ENCODE peak calls at places on chromosome 5, in eight cellular contexts. One of them, this sample, is unnamed.

GRCh38 chr5:97499605-97500004 is 316.6 kb upstream of the RIOK2 start:
- DNase-seq in HCT116: no peak
- DNase-seq in right lobe of liver: peak
- DNase-seq in GM12878: no peak
- DNase-seq in suprapubic skin: no peak
- DNase-seq in uterus: no peak
- DNase-seq in lower leg skin: no peak
- DNase-seq in GM12892: no peak
- DNase-seq in this sample: no peak

GRCh38 chr5:28917631-28918030 is 1879.2 kb upstream of the CDH9 start:
- DNase-seq in GM12892: no peak
- DNase-seq in right lobe of liver: no peak
- DNase-seq in HCT116: no peak
- DNase-seq in suprapubic skin: no peak
- DNase-seq in GM12878: no peak
- DNase-seq in uterus: no peak
- DNase-seq in lower leg skin: no peak
- DNase-seq in this sample: no peak

GRCh38 chr5:55714339-55714738 is 2.2 kb upstream of the SLC38A9 start:
- DNase-seq in HCT116: peak
- DNase-seq in right lobe of liver: no peak
- DNase-seq in uterus: no peak
- DNase-seq in GM12878: no peak
- DNase-seq in GM12892: no peak
- DNase-seq in lower leg skin: no peak
- DNase-seq in suprapubic skin: no peak
- DNase-seq in this sample: no peak

GRCh38 chr5:129367883-129368282 is 92.2 kb upstream of the ADAMTS19 start:
- DNase-seq in HCT116: no peak
- DNase-seq in right lobe of liver: no peak
- DNase-seq in uterus: no peak
- DNase-seq in lower leg skin: no peak
- DNase-seq in GM12892: no peak
- DNase-seq in GM12878: no peak
- DNase-seq in suprapubic skin: no peak
- DNase-seq in this sample: no peak

GRCh38 chr5:45261125-45261524 is 435.1 kb downstream of the HCN1 start:
- DNase-seq in uterus: no peak
- DNase-seq in GM12878: no peak
- DNase-seq in GM12892: no peak
- DNase-seq in right lobe of liver: no peak
- DNase-seq in HCT116: no peak
- DNase-seq in lower leg skin: no peak
- DNase-seq in suprapubic skin: no peak
- DNase-seq in this sample: no peak

GRCh38 chr5:38468202-38468656 is 88.2 kb downstream of the LIFR start:
- DNase-seq in GM12878: no peak
- DNase-seq in GM12892: no peak
- DNase-seq in uterus: peak
- DNase-seq in suprapubic skin: peak
- DNase-seq in lower leg skin: peak
- DNase-seq in right lobe of liver: no peak
- DNase-seq in HCT116: peak
- DNase-seq in this sample: peak

GRCh38 chr5:53613036-53613435 is 52.6 kb downstream of the NDUFS4 start:
- DNase-seq in suprapubic skin: no peak
- DNase-seq in GM12892: no peak
- DNase-seq in GM12878: no peak
- DNase-seq in right lobe of liver: no peak
- DNase-seq in lower leg skin: no peak
- DNase-seq in HCT116: no peak
- DNase-seq in uterus: no peak
- DNase-seq in this sample: no peak

GRCh38 chr5:53874409-53874808 is 314.0 kb downstream of the NDUFS4 start:
- DNase-seq in uterus: no peak
- DNase-seq in HCT116: no peak
- DNase-seq in lower leg skin: no peak
- DNase-seq in GM12878: no peak
- DNase-seq in GM12892: no peak
- DNase-seq in suprapubic skin: no peak
- DNase-seq in right lobe of liver: peak
- DNase-seq in this sample: peak

GRCh38 chr5:13662646-13663045 is 281.8 kb downstream of the DNAH5 start:
- DNase-seq in GM12892: no peak
- DNase-seq in lower leg skin: no peak
- DNase-seq in uterus: no peak
- DNase-seq in suprapubic skin: no peak
- DNase-seq in right lobe of liver: no peak
- DNase-seq in GM12878: no peak
- DNase-seq in HCT116: no peak
- DNase-seq in this sample: no peak

GRCh38 chr5:53035868-53036381 is 46.8 kb downstream of the ITGA2 start:
- DNase-seq in GM12878: no peak
- DNase-seq in uterus: no peak
- DNase-seq in GM12892: no peak
- DNase-seq in HCT116: no peak
- DNase-seq in lower leg skin: no peak
- DNase-seq in suprapubic skin: no peak
- DNase-seq in right lobe of liver: no peak
- DNase-seq in this sample: no peak

GRCh38 chr5:153860482-153860881 is 178.2 kb downstream of the FAM114A2 start:
- DNase-seq in HCT116: no peak
- DNase-seq in GM12878: no peak
- DNase-seq in lower leg skin: no peak
- DNase-seq in uterus: no peak
- DNase-seq in GM12892: no peak
- DNase-seq in right lobe of liver: no peak
- DNase-seq in suprapubic skin: no peak
- DNase-seq in this sample: no peak

GRCh38 chr5:149265559-149265958 is 6.1 kb upstream of the AFAP1L1 start:
- DNase-seq in HCT116: no peak
- DNase-seq in GM12892: no peak
- DNase-seq in right lobe of liver: no peak
- DNase-seq in suprapubic skin: no peak
- DNase-seq in GM12878: no peak
- DNase-seq in lower leg skin: no peak
- DNase-seq in uterus: no peak
- DNase-seq in this sample: peak

GRCh38 chr5:148729182-148729581 is 74.9 kb upstream of the HTR4 start:
- DNase-seq in lower leg skin: no peak
- DNase-seq in suprapubic skin: no peak
- DNase-seq in GM12878: no peak
- DNase-seq in right lobe of liver: no peak
- DNase-seq in HCT116: no peak
- DNase-seq in GM12892: no peak
- DNase-seq in uterus: no peak
- DNase-seq in this sample: no peak

GRCh38 chr5:54360925-54361662 is 50.7 kb upstream of the ARL15 start:
- DNase-seq in HCT116: no peak
- DNase-seq in GM12892: no peak
- DNase-seq in uterus: no peak
- DNase-seq in right lobe of liver: no peak
- DNase-seq in lower leg skin: no peak
- DNase-seq in GM12878: no peak
- DNase-seq in suprapubic skin: no peak
- DNase-seq in this sample: no peak

GRCh38 chr5:167554564-167555254 is 736.7 kb upstream of the WWC1 start:
- DNase-seq in GM12892: no peak
- DNase-seq in lower leg skin: no peak
- DNase-seq in HCT116: no peak
- DNase-seq in right lobe of liver: no peak
- DNase-seq in uterus: no peak
- DNase-seq in suprapubic skin: no peak
- DNase-seq in GM12878: no peak
- DNase-seq in this sample: no peak

DNA sequence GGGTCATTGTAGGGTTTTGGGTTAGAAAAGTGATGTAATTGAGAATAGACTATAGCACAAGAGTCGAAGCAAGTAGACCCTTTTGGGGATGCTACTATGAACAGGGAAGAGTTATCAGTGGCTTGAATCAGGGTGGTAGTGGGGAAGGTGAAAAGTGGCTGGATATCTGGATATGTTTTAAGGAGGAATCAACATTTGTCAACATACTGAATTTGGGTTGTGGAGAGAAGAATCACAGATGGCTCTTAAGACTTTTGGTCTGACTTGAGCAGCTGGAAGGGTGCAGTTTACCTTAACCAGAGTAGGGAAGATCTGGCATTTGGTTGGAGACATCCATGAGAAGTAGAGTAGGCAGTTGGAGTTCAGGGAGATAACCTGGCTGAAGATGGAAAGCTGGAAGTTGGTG is 38.5 kb upstream of the FCHO2 start:
- DNase-seq in lower leg skin: no peak
- DNase-seq in HCT116: no peak
- DNase-seq in right lobe of liver: no peak
- DNase-seq in GM12878: no peak
- DNase-seq in GM12892: no peak
- DNase-seq in suprapubic skin: no peak
- DNase-seq in uterus: no peak
- DNase-seq in this sample: no peak
- TF ChIP-seq POLR2A in lower leg skin: no peak
- TF ChIP-seq POLR2A in HCT116: no peak
- TF ChIP-seq POLR2A in right lobe of liver: no peak
- TF ChIP-seq POLR2A in GM12878: no peak
- TF ChIP-seq POLR2A in GM12892: no peak
- TF ChIP-seq POLR2A in suprapubic skin: no peak
- TF ChIP-seq POLR2A in uterus: no peak
- TF ChIP-seq POLR2A in this sample: no peak

GRCh38 chr5:15596936-15597335 is 97.0 kb downstream of the FBXL7 start:
- DNase-seq in right lobe of liver: no peak
- DNase-seq in suprapubic skin: no peak
- DNase-seq in uterus: no peak
- DNase-seq in HCT116: no peak
- DNase-seq in lower leg skin: no peak
- DNase-seq in GM12892: no peak
- DNase-seq in GM12878: no peak
- DNase-seq in this sample: no peak
- TF ChIP-seq POLR2A in right lobe of liver: no peak
- TF ChIP-seq POLR2A in suprapubic skin: no peak
- TF ChIP-seq POLR2A in uterus: no peak
- TF ChIP-seq POLR2A in HCT116: no peak
- TF ChIP-seq POLR2A in lower leg skin: no peak
- TF ChIP-seq POLR2A in GM12892: no peak
- TF ChIP-seq POLR2A in GM12878: no peak
- TF ChIP-seq POLR2A in this sample: no peak

GRCh38 chr5:43664641-43665040 is 61.7 kb downstream of the NNT start:
- DNase-seq in lower leg skin: no peak
- DNase-seq in uterus: no peak
- DNase-seq in GM12878: no peak
- DNase-seq in suprapubic skin: no peak
- DNase-seq in GM12892: no peak
- DNase-seq in right lobe of liver: no peak
- DNase-seq in HCT116: no peak
- DNase-seq in this sample: no peak

GRCh38 chr5:43661102-43661501 is 58.1 kb downstream of the NNT start:
- DNase-seq in right lobe of liver: no peak
- DNase-seq in HCT116: peak
- DNase-seq in suprapubic skin: no peak
- DNase-seq in uterus: peak
- DNase-seq in lower leg skin: no peak
- DNase-seq in GM12892: no peak
- DNase-seq in GM12878: no peak
- DNase-seq in this sample: no peak

GRCh38 chr5:43663916-43664315 is 60.9 kb downstream of the NNT start:
- DNase-seq in right lobe of liver: no peak
- DNase-seq in uterus: no peak
- DNase-seq in GM12892: no peak
- DNase-seq in suprapubic skin: no peak
- DNase-seq in HCT116: no peak
- DNase-seq in GM12878: no peak
- DNase-seq in lower leg skin: no peak
- DNase-seq in this sample: no peak

GRCh38 chr5:43658499-43658898 is 55.5 kb downstream of the NNT start:
- DNase-seq in GM12878: no peak
- DNase-seq in GM12892: no peak
- DNase-seq in lower leg skin: no peak
- DNase-seq in uterus: no peak
- DNase-seq in HCT116: no peak
- DNase-seq in right lobe of liver: no peak
- DNase-seq in suprapubic skin: no peak
- DNase-seq in this sample: no peak

DNA sequence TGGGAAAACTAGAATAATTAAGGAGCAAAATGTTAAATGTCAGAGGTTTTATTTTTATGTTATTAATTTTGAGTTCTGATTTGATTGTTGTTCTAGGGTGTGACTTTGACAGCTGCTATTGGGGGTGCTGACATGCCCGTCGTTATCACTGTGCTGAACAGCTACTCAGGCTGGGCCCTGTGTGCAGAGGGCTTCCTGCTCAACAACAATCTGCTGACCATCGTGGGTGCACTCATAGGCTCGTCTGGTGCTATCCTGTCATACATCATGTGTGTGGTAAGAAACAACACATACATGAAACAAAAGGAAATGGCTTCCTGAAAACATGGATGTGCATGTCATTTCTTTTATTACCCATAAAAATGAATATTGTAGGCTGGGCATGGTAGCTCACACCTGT is 56.1 kb downstream of the NNT start:
- DNase-seq in suprapubic skin: no peak
- DNase-seq in GM12878: no peak
- DNase-seq in uterus: no peak
- DNase-seq in HCT116: no peak
- DNase-seq in right lobe of liver: no peak
- DNase-seq in lower leg skin: no peak
- DNase-seq in GM12892: no peak
- DNase-seq in this sample: no peak
- TF ChIP-seq POLR2A in suprapubic skin: no peak
- TF ChIP-seq POLR2A in GM12878: no peak
- TF ChIP-seq POLR2A in uterus: no peak
- TF ChIP-seq POLR2A in HCT116: no peak
- TF ChIP-seq POLR2A in right lobe of liver: no peak
- TF ChIP-seq POLR2A in lower leg skin: no peak
- TF ChIP-seq POLR2A in GM12892: no peak
- TF ChIP-seq POLR2A in this sample: no peak

GRCh38 chr5:113293068-113293571 is 141.7 kb downstream of the TSSK1B start:
- DNase-seq in GM12878: no peak
- DNase-seq in uterus: no peak
- DNase-seq in lower leg skin: no peak
- DNase-seq in GM12892: no peak
- DNase-seq in suprapubic skin: no peak
- DNase-seq in right lobe of liver: no peak
- DNase-seq in HCT116: no peak
- DNase-seq in this sample: no peak

GRCh38 chr5:113293613-113294340 is 141.0 kb downstream of the TSSK1B start:
- DNase-seq in GM12892: no peak
- DNase-seq in suprapubic skin: no peak
- DNase-seq in right lobe of liver: no peak
- DNase-seq in GM12878: no peak
- DNase-seq in uterus: peak
- DNase-seq in HCT116: no peak
- DNase-seq in lower leg skin: peak
- DNase-seq in this sample: no peak

GRCh38 chr5:113292535-113292934 is 142.3 kb downstream of the TSSK1B start:
- DNase-seq in lower leg skin: no peak
- DNase-seq in uterus: no peak
- DNase-seq in GM12878: no peak
- DNase-seq in GM12892: no peak
- DNase-seq in suprapubic skin: no peak
- DNase-seq in HCT116: no peak
- DNase-seq in right lobe of liver: no peak
- DNase-seq in this sample: no peak

GRCh38 chr5:113295111-113295539 is 139.7 kb downstream of the TSSK1B start:
- DNase-seq in right lobe of liver: no peak
- DNase-seq in suprapubic skin: no peak
- DNase-seq in GM12878: no peak
- DNase-seq in lower leg skin: no peak
- DNase-seq in HCT116: no peak
- DNase-seq in GM12892: no peak
- DNase-seq in uterus: no peak
- DNase-seq in this sample: no peak

GRCh38 chr5:113294341-113295110 is 140.3 kb downstream of the TSSK1B start:
- DNase-seq in suprapubic skin: peak
- DNase-seq in HCT116: peak
- DNase-seq in GM12892: peak
- DNase-seq in uterus: peak
- DNase-seq in GM12878: no peak
- DNase-seq in right lobe of liver: peak
- DNase-seq in lower leg skin: peak
- DNase-seq in this sample: peak
- TF ChIP-seq POLR2A in suprapubic skin: no peak
- TF ChIP-seq POLR2A in HCT116: peak
- TF ChIP-seq POLR2A in GM12892: no peak
- TF ChIP-seq POLR2A in uterus: peak
- TF ChIP-seq POLR2A in GM12878: no peak
- TF ChIP-seq POLR2A in right lobe of liver: peak
- TF ChIP-seq POLR2A in lower leg skin: peak
- TF ChIP-seq POLR2A in this sample: peak

This sample was measured in H54.